ENCODE peak calls at places on chromosomes 7 and 10, in nine cellular contexts. K is heart left ventricle, O is heart right ventricle, E is foreskin fibroblast, X is AG10803, F is esophagus squamous epithelium, V is astrocyte of the spinal cord, Z is breast epithelium, B is sigmoid colon. I is an unnamed sample.

GRCh38 chr7:132343196-132343595 is 233.1 kb downstream of the PLXNA4 start:
- DNase-seq in K (no peak), O (no peak), E (no peak), X (peak; percentile 81), F (no peak), V (no peak), Z (no peak), B (no peak), I (no peak)

GRCh38 chr7:115679976-115680375 is 350.6 kb downstream of the TFEC start:
- DNase-seq in K (no peak), O (no peak), E (peak; percentile 69), X (peak; percentile 43), F (no peak), V (peak; percentile 49), Z (no peak), B (no peak), I (peak; percentile 10)

GRCh38 chr10:2392145-2392812 is 655.0 kb upstream of the ADARB2 start:
- DNase-seq in K (no peak), O (no peak), E (no peak), X (peak; percentile 1), F (peak; percentile 31), V (no peak), Z (no peak), B (no peak), I (no peak)

GRCh38 chr10:133277277-133277992 is 767 bp upstream of the ADAM8 start:
- DNase-seq in K (no peak), O (no peak), E (no peak), X (no peak), F (no peak), V (no peak), Z (no peak), B (no peak), I (no peak)

GRCh38 chr10:38094923-38095574 is 912 bp downstream of the ZNF37A start:
- DNase-seq in K (no peak), O (peak; percentile 8), E (no peak), X (no peak), F (no peak), V (no peak), Z (no peak), B (no peak), I (no peak)

GRCh38 chr7:80307251-80307856 is 172.7 kb downstream of the GNAI1 start:
- DNase-seq in K (no peak), O (no peak), E (peak; percentile 89), X (peak; percentile 80), F (no peak), V (peak; percentile 77), Z (no peak), B (no peak), I (no peak)

GRCh38 chr10:114550756-114551290 is 107.3 kb downstream of the ABLIM1 start:
- DNase-seq in K (no peak), O (no peak), E (peak; percentile 46), X (peak; percentile 41), F (no peak), V (peak; percentile 55), Z (no peak), B (no peak), I (no peak)

GRCh38 chr10:48465860-48466521 is 138.9 kb downstream of the ARHGAP22 start:
- DNase-seq in K (peak; percentile 17), O (no peak), E (no peak), X (no peak), F (no peak), V (no peak), Z (peak; percentile 48), B (no peak), I (no peak)

GRCh38 chr7:154744861-154745258 is 258.1 kb downstream of the PAXIP1 start:
- DNase-seq in K (no peak), O (no peak), E (no peak), X (no peak), F (no peak), V (no peak), Z (no peak), B (no peak), I (no peak)

GRCh38 chr10:79185796-79186374 is 117.1 kb downstream of the ZMIZ1 start:
- DNase-seq in K (no peak), O (no peak), E (no peak), X (no peak), F (no peak), V (no peak), Z (no peak), B (no peak), I (no peak)

GRCh38 chr10:60517805-60518204 is 128.1 kb upstream of the ANK3 start:
- DNase-seq in K (no peak), O (no peak), E (peak; percentile 54), X (no peak), F (no peak), V (peak; percentile 17), Z (no peak), B (no peak), I (no peak)

GRCh38 chr7:29883462-29884398 is 77.4 kb downstream of the WIPF3 start:
- DNase-seq in K (no peak), O (no peak), E (no peak), X (no peak), F (no peak), V (no peak), Z (peak; percentile 59), B (no peak), I (peak; percentile 23)

GRCh38 chr7:29886827-29887226 is 80.5 kb downstream of the WIPF3 start:
- DNase-seq in K (no peak), O (no peak), E (no peak), X (no peak), F (no peak), V (no peak), Z (no peak), B (no peak), I (no peak)

GRCh38 chr7:29885626-29886025 is 79.3 kb downstream of the WIPF3 start:
- DNase-seq in K (no peak), O (no peak), E (no peak), X (no peak), F (no peak), V (no peak), Z (no peak), B (no peak), I (no peak)

GRCh38 chr7:29882481-29882880 is 76.2 kb downstream of the WIPF3 start:
- DNase-seq in K (no peak), O (no peak), E (no peak), X (no peak), F (no peak), V (no peak), Z (no peak), B (no peak), I (no peak)

DNA sequence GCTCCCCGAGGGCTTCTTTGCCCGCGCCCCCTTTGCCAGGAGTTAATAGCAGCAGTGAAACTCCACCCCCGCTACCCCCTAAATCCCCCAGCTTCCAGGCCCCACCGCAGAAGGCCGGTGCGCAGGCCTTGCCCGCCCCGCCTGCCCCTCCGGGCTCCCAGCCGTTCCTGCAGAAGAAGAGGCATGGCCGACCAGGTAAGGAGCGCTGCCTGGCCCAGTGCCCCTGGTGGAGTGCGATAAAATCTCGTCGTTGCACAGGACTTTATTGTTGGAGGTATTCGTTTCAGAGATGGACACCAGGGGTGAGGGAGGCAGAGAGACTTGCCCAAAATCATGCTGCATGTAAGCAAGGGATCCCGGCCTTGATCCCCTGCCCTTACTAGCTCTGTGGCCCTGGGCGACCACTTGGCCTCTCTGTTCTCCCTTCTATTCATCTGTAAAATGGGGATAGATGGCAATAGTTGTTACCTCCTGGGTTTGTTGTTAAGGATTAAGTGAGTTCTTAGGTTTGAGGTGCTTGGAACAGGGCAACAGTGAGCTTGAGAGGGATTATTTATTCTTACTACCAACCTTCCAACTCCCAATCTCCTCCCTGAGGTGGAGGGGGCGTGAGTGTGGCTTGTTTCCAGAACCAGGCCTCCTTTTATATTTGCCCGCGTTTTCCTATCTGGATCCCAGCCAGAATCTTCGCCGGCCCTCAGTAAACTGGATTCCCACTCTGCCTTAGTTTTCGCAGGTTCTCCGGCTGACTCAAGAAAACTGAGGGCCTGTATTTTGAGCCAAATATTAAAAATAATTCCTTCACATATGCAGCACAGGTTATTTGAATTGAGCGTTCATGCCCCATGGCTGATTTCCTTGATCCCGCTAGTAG is 78.3 kb downstream of the WIPF3 start:
- DNase-seq in K (no peak), O (no peak), E (no peak), X (no peak), F (no peak), V (no peak), Z (peak; percentile 75), B (no peak), I (peak; percentile 41)
- H3K4me3 ChIP-seq in K (no peak overlapping the region), O (no peak overlapping the region), E (no peak overlapping the region), X (no peak overlapping the region), F (peak overlapping the region; percentile 49), V (no peak overlapping the region), Z (peak overlapping the region; percentile 62), B (peak overlapping the region; percentile 38), I (peak overlapping the region; percentile 10)

GRCh38 chr7:67917118-67917755 is 920.6 kb downstream of the TYW1 start:
- DNase-seq in K (no peak), O (no peak), E (no peak), X (no peak), F (no peak), V (no peak), Z (no peak), B (no peak), I (no peak)
- H3K4me3 ChIP-seq in K (no peak overlapping the region), O (no peak overlapping the region), E (no peak overlapping the region), X (no peak overlapping the region), F (no peak overlapping the region), V (no peak overlapping the region), Z (no peak overlapping the region), B (no peak overlapping the region), I (no peak overlapping the region)

DNA sequence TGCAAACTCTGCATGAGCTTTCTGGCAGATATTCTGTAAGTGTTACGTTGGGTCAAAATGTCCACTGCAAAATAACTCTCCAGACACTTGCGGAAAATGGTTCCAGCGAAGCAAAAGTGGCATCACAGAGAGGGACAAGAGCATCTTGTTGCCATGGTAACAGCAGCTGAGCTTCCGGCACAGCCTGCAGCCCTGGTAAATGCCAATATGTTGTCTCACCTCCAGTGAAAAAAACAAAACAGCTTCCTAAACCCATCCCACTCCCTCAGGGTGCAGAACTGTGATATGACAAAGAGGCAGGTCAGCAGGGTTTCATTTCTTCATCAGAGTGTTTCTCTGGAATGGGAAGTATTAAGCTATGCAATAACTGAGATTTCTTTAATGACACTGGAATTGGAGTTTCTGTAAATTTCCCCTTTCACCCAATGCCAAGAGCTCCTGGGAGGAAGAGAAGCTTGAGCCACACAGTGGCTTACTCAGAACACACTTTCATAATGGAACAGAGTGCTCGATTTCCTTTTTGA is 65.6 kb downstream of the FOXI2 start:
- DNase-seq in K (no peak), O (no peak), E (no peak), X (no peak), F (no peak), V (no peak), Z (no peak), B (no peak), I (no peak)
- H3K4me3 ChIP-seq in K (no peak overlapping the region), O (no peak overlapping the region), E (no peak overlapping the region), X (no peak overlapping the region), F (no peak overlapping the region), V (no peak overlapping the region), Z (no peak overlapping the region), B (no peak overlapping the region), I (no peak overlapping the region)

GRCh38 chr7:27918503-27918902 is 178.5 kb downstream of the TAX1BP1 start:
- DNase-seq in K (no peak), O (no peak), E (no peak), X (no peak), F (no peak), V (no peak), Z (no peak), B (no peak), I (no peak)
- H3K4me3 ChIP-seq in K (no peak overlapping the region), O (no peak overlapping the region), E (no peak overlapping the region), X (no peak overlapping the region), F (no peak overlapping the region), V (no peak overlapping the region), Z (no peak overlapping the region), B (no peak overlapping the region), I (no peak overlapping the region)